ENCODE peak calls at places on chromosomes 12 and 14, in four cellular contexts. K, O, P and Y are unnamed samples.

GRCh38 chr12:12405882-12406281 is 49.0 kb downstream of the BORCS5 start:
- DNase-seq in P (no peak), O (peak; percentile 23), K (no peak), Y (no peak)

GRCh38 chr12:6821674-6822433 is at the start of gene GPR162:
- DNase-seq in K (peak; percentile 60), O (peak; percentile 84), P (peak; percentile 80), Y (no peak)

GRCh38 chr14:89544636-89545301 is 127.7 kb upstream of the FOXN3 start:
- DNase-seq in P (no peak), O (no peak), K (no peak), Y (no peak)

GRCh38 chr14:54048311-54048710 is 91.7 kb upstream of the BMP4 start:
- DNase-seq in K (no peak), P (no peak), O (no peak), Y (no peak)

GRCh38 chr12:10186299-10186698 is 7.5 kb downstream of the TMEM52B start:
- DNase-seq in K (no peak), O (no peak), P (no peak), Y (no peak)

GRCh38 chr12:13223176-13223806 is 26.8 kb downstream of the EMP1 start:
- DNase-seq in P (no peak), K (peak; percentile 52), O (peak; percentile 71), Y (no peak)

GRCh38 chr14:91230363-91231035 is 14.0 kb downstream of the GPR68 start:
- DNase-seq in K (peak; percentile 53), O (peak; percentile 48), P (no peak), Y (no peak)

GRCh38 chr14:92903359-92903758 is 19.6 kb upstream of the CHGA start:
- DNase-seq in P (no peak), K (no peak), O (no peak), Y (no peak)

GRCh38 chr12:57591567-57592325 is 754 bp downstream of the PIP4K2C start:
- DNase-seq in K (no peak), O (peak; percentile 60), P (peak; percentile 45), Y (no peak)

GRCh38 chr12:40262657-40263056 is 37.9 kb downstream of the LRRK2 start:
- DNase-seq in P (no peak), K (no peak), O (no peak), Y (no peak)

GRCh38 chr14:77007339-77007974 is 21.1 kb downstream of the IRF2BPL start:
- DNase-seq in K (no peak), O (no peak), P (no peak), Y (no peak)

GRCh38 chr12:40058721-40059190 is 47.1 kb downstream of the SLC2A13 start:
- DNase-seq in K (no peak), O (no peak), P (no peak), Y (no peak)

GRCh38 chr12:114396153-114396868 is 9.6 kb downstream of the TBX5 start:
- DNase-seq in K (no peak), P (no peak), O (no peak), Y (no peak)

GRCh38 chr14:67285876-67286452 is 44.7 kb downstream of the PALS1 start:
- DNase-seq in P (no peak), O (peak; percentile 32), K (peak; percentile 70), Y (peak; percentile 39)

GRCh38 chr14:61589691-61590521 is 105.4 kb upstream of the HIF1A start:
- DNase-seq in P (no peak), O (no peak), K (no peak), Y (no peak)

GRCh38 chr12:47779943-47780504 is 7.0 kb downstream of the SLC48A1 start:
- DNase-seq in O (no peak), K (no peak), P (no peak), Y (no peak)

GRCh38 chr14:100679170-100679569 is 47.5 kb upstream of the DLK1 start:
- DNase-seq in O (no peak), P (no peak), K (no peak), Y (no peak)

GRCh38 chr12:124603910-124604775 is 36.7 kb upstream of the NCOR2 start:
- DNase-seq in K (no peak), P (peak; percentile 91), O (no peak), Y (no peak)

GRCh38 chr12:28242888-28243633 is 52.8 kb downstream of the CCDC91 start:
- DNase-seq in P (no peak), O (no peak), K (peak; percentile 10), Y (peak; percentile 47)

GRCh38 chr12:106710143-106710893 is 64.2 kb upstream of the RIC8B start:
- DNase-seq in O (no peak), P (no peak), K (no peak), Y (no peak)

GRCh38 chr14:57136669-57137068 is 132.0 kb downstream of the EXOC5 start:
- DNase-seq in O (no peak), P (no peak), K (no peak), Y (no peak)

GRCh38 chr14:67413806-67414769 is 2.1 kb upstream of the PLEK2 start:
- DNase-seq in P (peak; percentile 49), O (peak; percentile 81), K (peak; percentile 90), Y (peak; percentile 87)